ENCODE peak calls at places on chromosome 17, in nine cellular contexts. P is HFF-Myc, Y is RWPE1, G is activated B cell treated with CpG ODN at 0.5 μM for 24 hours, I is brain microvascular endothelial cell, B is left lung, T is neural crest cell, K is HFFc6, L is neural progenitor cell. W is an unnamed sample.

GRCh38 chr17:47816947-47817346 is 4.6 kb downstream of the OSBPL7 start:
- DNase-seq in Y (no peak), K (no peak), P (no peak), T (no peak), L (no peak), B (no peak), I (no peak), G (no peak), W (no peak)

GRCh38 chr17:49968380-49969133 is 433 bp upstream of the DLX4 start:
- DNase-seq in G (peak), Y (peak), I (peak), T (peak), K (peak), B (peak), P (peak), L (peak), W (peak)

GRCh38 chr17:56824503-56824902 is 9.2 kb downstream of the C17orf67 start:
- DNase-seq in T (no peak), P (no peak), Y (no peak), I (no peak), B (no peak), K (no peak), L (no peak), G (no peak), W (no peak)

GRCh38 chr17:7716901-7717755 is at the start of gene DNAH2:
- DNase-seq in K (peak), T (peak), G (peak), P (peak), L (peak), B (peak), Y (peak), I (peak), W (peak)

GRCh38 chr17:83098241-83099085 is 19.1 kb downstream of the METRNL start:
- DNase-seq in K (no peak), T (no peak), G (no peak), Y (no peak), I (no peak), P (no peak), B (no peak), L (peak), W (no peak)

GRCh38 chr17:8324913-8325312 is 14.7 kb upstream of the ODF4 start:
- DNase-seq in I (no peak), B (no peak), G (no peak), P (no peak), K (no peak), T (no peak), L (no peak), Y (no peak), W (no peak)

GRCh38 chr17:72465191-72466024 is 344.6 kb downstream of the SOX9 start:
- DNase-seq in L (no peak), G (no peak), K (peak), T (no peak), P (peak), Y (peak), I (peak), B (no peak), W (peak)

GRCh38 chr17:67469208-67469980 is 92.3 kb downstream of the PITPNC1 start:
- DNase-seq in B (no peak), I (peak), P (no peak), K (no peak), G (no peak), T (peak), L (no peak), Y (no peak), W (no peak)

GRCh38 chr17:8941520-8941919 is 24.0 kb downstream of the PIK3R5 start:
- DNase-seq in P (no peak), G (no peak), Y (no peak), I (no peak), B (peak), K (no peak), T (no peak), L (no peak), W (peak)

GRCh38 chr17:19719365-19720209 is 3.2 kb upstream of the SLC47A2 start:
- DNase-seq in L (no peak), Y (peak), I (no peak), T (no peak), P (no peak), K (no peak), G (no peak), B (peak), W (no peak)

GRCh38 chr17:77465358-77466041 is 324.7 kb downstream of the SEC14L1 start:
- DNase-seq in L (peak), P (no peak), I (peak), Y (no peak), T (no peak), B (peak), G (peak), K (peak), W (peak)

GRCh38 chr17:38674013-38674748 is 576 bp downstream of the EPOP start:
- DNase-seq in T (no peak), I (no peak), B (peak), G (peak), L (peak), K (no peak), P (no peak), Y (no peak), W (no peak)

GRCh38 chr17:2171725-2172446 is 117.0 kb downstream of the HIC1 start:
- DNase-seq in G (no peak), Y (no peak), L (no peak), K (peak), B (no peak), T (no peak), P (no peak), I (peak), W (no peak)

GRCh38 chr17:82255573-82255972 is 17.9 kb downstream of the CSNK1D start:
- DNase-seq in I (no peak), K (no peak), T (no peak), Y (no peak), B (peak), G (no peak), P (no peak), L (no peak), W (no peak)

GRCh38 chr17:489758-490329 is 137.2 kb upstream of the RPH3AL start:
- DNase-seq in G (peak), B (peak), I (no peak), Y (no peak), T (peak), K (peak), P (no peak), L (peak), W (peak)

GRCh38 chr17:79944821-79945391 is 90.8 kb downstream of the TBC1D16 start:
- DNase-seq in K (no peak), L (no peak), G (peak), I (no peak), P (no peak), B (peak), Y (no peak), T (no peak), W (no peak)

GRCh38 chr17:52837502-52837901 is 679.0 kb upstream of the CA10 start:
- DNase-seq in P (no peak), L (no peak), T (no peak), G (no peak), I (no peak), K (no peak), Y (no peak), B (no peak), W (no peak)

GRCh38 chr17:40099627-40100418 is 566 bp downstream of the NR1D1 start:
- DNase-seq in K (no peak), T (no peak), L (no peak), I (no peak), Y (peak), P (no peak), G (peak), B (no peak), W (no peak)

GRCh38 chr17:1562178-1562643 is 381 bp downstream of the PITPNA start:
- DNase-seq in T (peak), B (peak), Y (peak), K (peak), P (no peak), I (no peak), G (no peak), L (no peak), W (no peak)

GRCh38 chr17:44872131-44872768 is 24.6 kb downstream of the HIGD1B start:
- DNase-seq in P (no peak), I (no peak), L (no peak), K (no peak), Y (no peak), B (no peak), G (no peak), T (no peak), W (no peak)

GRCh38 chr17:1484586-1485310 is 7.7 kb downstream of the MYO1C start:
- DNase-seq in L (peak), B (peak), I (no peak), P (no peak), K (peak), T (peak), G (peak), Y (peak), W (peak)

GRCh38 chr17:7293131-7293557 is 1.3 kb downstream of the YBX2 start:
- DNase-seq in Y (peak), K (no peak), L (no peak), B (no peak), T (no peak), G (no peak), I (no peak), P (no peak), W (peak)

GRCh38 chr17:33200116-33200515 is 93.0 kb downstream of the ASIC2 start:
- DNase-seq in I (no peak), K (peak), Y (peak), P (no peak), T (no peak), B (no peak), G (no peak), L (no peak), W (no peak)

GRCh38 chr17:72362466-72363335 is 241.9 kb downstream of the SOX9 start:
- DNase-seq in G (no peak), Y (peak), T (no peak), K (peak), I (peak), P (no peak), L (no peak), B (no peak), W (no peak)

GRCh38 chr17:49069585-49070273 is 62.8 kb upstream of the B4GALNT2 start:
- DNase-seq in K (no peak), T (no peak), G (no peak), Y (no peak), B (no peak), L (no peak), P (no peak), I (peak), W (no peak)

GRCh38 chr17:48310748-48311213 is 119.2 kb downstream of the SKAP1 start:
- DNase-seq in B (no peak), L (peak), Y (no peak), I (no peak), T (no peak), K (no peak), P (no peak), G (no peak), W (no peak)

GRCh38 chr17:59888145-59888750 is 4.5 kb downstream of the TUBD1 start:
- DNase-seq in G (no peak), P (no peak), B (no peak), Y (no peak), L (no peak), K (no peak), I (no peak), T (no peak), W (no peak)

GRCh38 chr17:59890720-59891119 is 2.0 kb downstream of the TUBD1 start:
- DNase-seq in L (no peak), G (no peak), P (no peak), B (no peak), K (peak), I (peak), T (no peak), Y (no peak), W (no peak)

DNA sequence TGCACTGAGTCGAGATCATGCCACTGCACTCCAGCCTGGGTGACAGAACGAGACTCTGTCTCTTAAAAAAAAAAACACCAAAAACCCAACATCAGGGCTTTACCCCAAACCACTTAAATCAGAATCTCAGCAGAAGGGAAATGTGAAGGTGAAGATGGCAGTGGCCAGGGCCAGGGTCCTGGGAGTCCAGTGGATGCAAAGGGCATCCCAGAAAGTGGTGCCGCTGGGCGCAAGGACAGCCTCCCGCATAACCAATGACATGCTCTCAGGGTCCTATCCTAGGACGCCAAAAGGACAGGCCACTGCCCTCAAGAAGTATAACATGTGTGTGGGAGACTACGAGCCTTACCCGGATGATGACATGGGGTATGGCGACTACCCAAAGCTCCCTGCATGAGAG is 7.9 kb downstream of the TUBD1 start:
- DNase-seq in P (no peak), Y (no peak), B (no peak), K (no peak), G (no peak), T (no peak), L (no peak), I (no peak), W (no peak)
- TF ChIP-seq CTCF in P (no peak), Y (no peak), B (no peak), K (no peak), G (no peak), T (no peak), L (no peak), I (no peak), W (no peak)

DNA sequence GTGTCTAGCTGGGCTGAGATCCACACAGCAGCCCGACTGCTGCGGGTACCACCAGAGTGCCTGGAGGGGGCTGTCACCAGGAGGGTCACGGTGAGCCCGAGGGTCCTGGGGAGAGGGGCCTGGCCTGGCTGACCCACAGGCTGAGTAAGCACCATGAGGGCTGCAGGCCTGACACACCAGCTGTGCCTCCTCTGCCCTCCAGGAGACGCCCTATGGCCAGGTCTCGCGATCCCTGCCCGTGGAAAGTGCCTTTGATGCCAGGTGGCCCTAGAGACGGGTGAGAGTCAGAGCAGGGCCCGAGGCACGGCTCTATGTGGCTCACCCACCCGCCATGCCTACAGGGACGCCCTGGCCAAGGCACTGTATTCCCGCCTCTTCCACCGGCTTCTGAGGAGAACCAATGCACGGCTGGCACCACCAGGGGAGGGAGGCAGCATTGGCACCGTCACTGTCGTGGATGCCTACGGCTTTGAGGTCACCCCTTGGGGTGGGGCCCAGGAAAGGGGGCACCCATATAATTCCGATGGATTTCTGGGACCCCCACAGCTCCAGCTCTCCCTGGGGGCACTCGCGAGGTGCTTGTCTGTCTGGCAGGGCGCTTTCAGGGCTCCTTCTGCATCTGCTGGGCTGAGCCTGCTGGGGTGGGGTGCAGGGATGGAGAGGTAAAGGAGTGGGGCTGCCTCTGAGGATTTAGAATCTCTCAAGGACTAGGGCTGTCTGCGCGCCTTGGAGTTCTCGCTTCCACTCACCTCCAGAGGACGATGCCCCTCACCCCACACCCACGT is 7.1 kb downstream of the MYO15B start:
- DNase-seq in Y (no peak), K (no peak), G (no peak), L (no peak), T (no peak), P (no peak), I (no peak), B (peak), W (no peak)
- TF ChIP-seq CTCF in Y (no peak), K (no peak), G (no peak), L (no peak), T (no peak), P (no peak), I (no peak), B (no peak), W (no peak)

DNA sequence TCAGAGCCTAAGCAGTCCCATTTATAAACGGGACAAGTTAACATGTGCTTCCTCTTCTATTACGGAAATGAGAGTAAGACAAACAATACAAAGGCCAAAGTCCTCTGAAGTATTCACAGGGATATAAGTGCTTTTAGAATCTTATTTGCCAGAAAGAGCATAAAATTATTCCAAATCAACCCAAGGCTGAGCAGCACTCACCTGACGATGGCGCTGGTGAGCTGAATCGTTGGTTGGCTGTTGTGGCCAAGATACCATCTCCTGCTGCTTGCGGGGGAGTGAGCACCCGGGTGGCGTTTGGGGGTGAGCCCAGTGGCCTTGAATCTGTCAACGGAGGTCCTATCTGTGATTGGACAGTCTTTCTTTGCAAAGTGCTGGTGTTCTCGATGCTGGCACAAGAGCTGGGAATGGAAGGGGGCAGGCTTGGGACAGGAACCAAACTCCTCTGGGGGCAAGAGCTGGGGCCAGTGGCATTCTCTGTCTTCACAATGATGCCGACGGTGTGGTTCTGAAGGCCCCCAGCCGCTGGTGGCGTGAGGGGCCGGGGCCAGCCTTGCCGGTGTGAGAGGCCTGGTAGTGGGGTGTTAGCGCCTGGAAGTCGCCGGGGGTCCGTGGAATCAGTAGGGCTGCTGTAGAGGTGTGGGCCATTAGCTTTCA is 9.5 kb upstream of the DHRS13 start:
- DNase-seq in L (no peak), G (no peak), P (no peak), I (no peak), Y (no peak), K (no peak), T (no peak), B (no peak), W (no peak)
- TF ChIP-seq CTCF in L (peak), G (no peak), P (peak), I (peak), Y (no peak), K (peak), T (peak), B (no peak), W (no peak)

DNA sequence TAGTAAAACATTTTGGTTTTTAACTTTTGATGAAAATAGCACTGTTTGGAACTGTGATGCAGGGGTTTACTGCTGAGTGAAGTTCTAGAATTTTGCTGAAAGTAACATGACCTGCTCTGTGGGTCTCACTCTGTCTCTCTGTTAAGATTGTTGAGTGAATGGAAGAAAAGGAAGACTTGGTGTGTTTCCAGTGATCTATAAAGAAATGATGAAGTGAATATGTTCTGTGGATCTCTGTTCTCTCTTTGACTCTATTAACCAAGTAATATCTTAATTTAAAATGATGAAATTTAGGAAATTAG is 148.4 kb downstream of the PRKCA start:
- DNase-seq in Y (no peak), L (no peak), K (no peak), T (no peak), P (no peak), I (no peak), B (no peak), G (no peak), W (no peak)
- TF ChIP-seq CTCF in Y (no peak), L (no peak), K (no peak), T (no peak), P (no peak), I (no peak), B (no peak), G (no peak), W (no peak)

DNA sequence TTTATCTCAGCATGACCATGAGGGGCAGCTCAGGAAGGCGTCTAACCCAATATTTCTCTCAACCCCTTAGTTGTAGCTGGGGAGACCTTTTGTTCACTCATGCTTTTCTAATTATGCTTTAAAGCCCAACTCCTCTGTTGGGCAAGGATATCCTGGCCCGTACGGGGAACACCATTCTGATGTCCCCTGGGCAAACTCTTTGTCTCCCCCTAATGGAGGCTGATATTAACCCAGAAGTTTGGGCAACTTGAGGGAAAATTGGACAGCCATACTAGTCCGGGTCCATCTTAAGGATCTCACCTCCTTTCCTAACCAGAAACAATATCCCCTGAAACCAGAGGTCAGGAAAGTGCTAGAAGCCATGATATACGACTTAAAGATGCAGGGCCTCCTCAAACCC is 143.7 kb upstream of the COX10 start:
- DNase-seq in L (no peak), B (no peak), P (no peak), I (no peak), T (no peak), Y (no peak), G (no peak), K (no peak), W (no peak)
- TF ChIP-seq CTCF in L (peak), B (no peak), P (peak), I (peak), T (no peak), Y (no peak), G (no peak), K (peak), W (no peak)

GRCh38 chr17:59837362-59838195 is 55.2 kb downstream of the TUBD1 start:
- DNase-seq in K (peak), G (no peak), P (peak), I (peak), B (no peak), T (peak), Y (peak), L (peak), W (peak)

GRCh38 chr17:59840329-59840907 is 52.3 kb downstream of the TUBD1 start:
- DNase-seq in T (no peak), K (no peak), L (peak), G (no peak), B (no peak), I (no peak), Y (no peak), P (no peak), W (no peak)

GRCh38 chr17:59840908-59841666 is 51.7 kb downstream of the TUBD1 start:
- DNase-seq in Y (no peak), P (no peak), L (no peak), G (no peak), B (no peak), I (peak), T (no peak), K (no peak), W (no peak)

GRCh38 chr17:59838196-59838911 is 54.4 kb downstream of the TUBD1 start:
- DNase-seq in B (no peak), T (no peak), I (peak), G (no peak), Y (no peak), L (no peak), P (no peak), K (peak), W (no peak)

GRCh38 chr17:59839646-59840328 is 53.0 kb downstream of the TUBD1 start:
- DNase-seq in T (no peak), B (no peak), G (no peak), Y (no peak), P (no peak), I (peak), L (peak), K (no peak), W (no peak)
- TF ChIP-seq CTCF in T (no peak), B (no peak), G (no peak), Y (no peak), P (no peak), I (no peak), L (no peak), K (no peak), W (no peak)

GRCh38 chr17:18038149-18038850 is 668 bp downstream of the ATPAF2 start:
- DNase-seq in I (no peak), L (no peak), T (no peak), K (peak), Y (peak), G (peak), P (no peak), B (no peak), W (peak)

GRCh38 chr17:18037482-18037881 is 1.5 kb downstream of the ATPAF2 start:
- DNase-seq in Y (no peak), K (no peak), T (no peak), P (no peak), B (no peak), G (no peak), I (no peak), L (no peak), W (no peak)

GRCh38 chr17:18040287-18040858 is 1.2 kb downstream of the GID4 start:
- DNase-seq in G (no peak), P (no peak), B (no peak), L (peak), I (no peak), Y (no peak), T (no peak), K (no peak), W (no peak)

GRCh38 chr17:18039535-18040286 is 503 bp downstream of the GID4 start:
- DNase-seq in B (peak), L (peak), P (no peak), T (no peak), K (no peak), G (no peak), I (no peak), Y (peak), W (no peak)

GRCh38 chr17:18038861-18039534 is at the start of the genes ATPAF2 and GID4:
- DNase-seq in B (peak), T (peak), P (peak), I (peak), K (peak), Y (peak), G (peak), L (peak), W (peak)
- TF ChIP-seq CTCF in B (no peak), T (peak), P (no peak), I (peak), K (peak), Y (peak), G (no peak), L (peak), W (no peak)